ENCODE peak calls at places on chromosome 16, in six cellular contexts. J is AML-193, M is EL, X is heart left ventricle, D is RPMI8226, A is RPMI7951. C is an unnamed sample.

GRCh38 chr16:2473999-2474876 is 689 bp upstream of the TBC1D24 start:
- DNase-seq in X (peak; percentile 45), A (peak; percentile 36), J (peak; percentile 25), M (peak; percentile 51), D (peak; percentile 84), C (peak; percentile 44)

GRCh38 chr16:56988948-56989945 is at the start of gene NLRC5:
- DNase-seq in X (peak; percentile 86), M (peak; percentile 88), A (peak; percentile 87), D (peak; percentile 97), J (peak; percentile 64), C (peak; percentile 82)

GRCh38 chr16:65657051-65657450 is 535.2 kb upstream of the CDH11 start:
- DNase-seq in X (no peak), D (no peak), J (no peak), A (peak; percentile 93), M (no peak), C (peak; percentile 32)

GRCh38 chr16:57711993-57712392 is 17.4 kb downstream of the DRC7 start:
- DNase-seq in X (no peak), M (no peak), D (no peak), J (no peak), A (no peak), C (no peak)

GRCh38 chr16:89881368-89881730 is 8.0 kb downstream of the TCF25 start:
- DNase-seq in D (no peak), J (no peak), M (no peak), X (no peak), A (no peak), C (no peak)

GRCh38 chr16:19284207-19284606 is 1.3 kb upstream of the CLEC19A start:
- DNase-seq in X (no peak), D (peak; percentile 91), J (no peak), A (peak; percentile 58), M (peak; percentile 13), C (no peak)

GRCh38 chr16:22360963-22361659 is 13.3 kb downstream of the CDR2 start:
- DNase-seq in A (no peak), M (no peak), D (no peak), J (no peak), X (no peak), C (no peak)

GRCh38 chr16:425740-426114 is 278 bp downstream of the RAB11FIP3 start:
- DNase-seq in D (no peak), J (no peak), X (peak; percentile 16), M (no peak), A (no peak), C (no peak)

GRCh38 chr16:63447121-63447520 is 1410.9 kb upstream of the CDH8 start:
- DNase-seq in M (no peak), D (no peak), A (no peak), X (no peak), J (no peak), C (no peak)

GRCh38 chr16:52773026-52773425 is 226.1 kb upstream of the TOX3 start:
- DNase-seq in X (no peak), M (no peak), A (no peak), J (no peak), D (no peak), C (no peak)

GRCh38 chr16:997440-998051 is 16.0 kb downstream of the SOX8 start:
- DNase-seq in A (no peak), X (peak; percentile 54), D (peak; percentile 61), M (peak; percentile 73), J (no peak), C (peak; percentile 68)

GRCh38 chr16:77945126-77945525 is 77.2 kb upstream of the CLEC3A start:
- DNase-seq in X (no peak), A (peak; percentile 77), D (no peak), M (no peak), J (no peak), C (no peak)

GRCh38 chr16:68490829-68491575 is 42.7 kb upstream of the SMPD3 start:
- DNase-seq in J (no peak), M (peak; percentile 65), A (peak; percentile 38), D (peak; percentile 96), X (no peak), C (no peak)

GRCh38 chr16:995087-995486 is 13.5 kb downstream of the SOX8 start:
- DNase-seq in X (no peak), M (no peak), J (no peak), A (peak; percentile 34), D (no peak), C (no peak)